ENCODE peak calls at places on chromosomes 5 and 9, in six cellular contexts. I, N, T, C, G and W are unnamed samples.

GRCh38 chr5:180668835-180669596 is 19.6 kb upstream of the FLT4 start:
- DNase-seq in C (no peak), I (no peak), G (no peak), N (no peak), T (peak), W (no peak)

GRCh38 chr5:10424124-10424731 is 17.5 kb upstream of the ROPN1L start:
- DNase-seq in G (no peak), C (no peak), I (no peak), T (peak), N (no peak), W (no peak)

GRCh38 chr9:112447283-112447761 is 39.3 kb upstream of the KIAA1958 start:
- DNase-seq in C (no peak), I (no peak), G (no peak), N (no peak), T (no peak), W (no peak)

GRCh38 chr9:116361558-116361957 is 208.0 kb downstream of the PAPPA start:
- DNase-seq in T (no peak), N (no peak), G (no peak), I (no peak), C (no peak), W (no peak)

GRCh38 chr9:133149130-133150015 is 14.3 kb downstream of the GBGT1 start:
- DNase-seq in I (peak), G (peak), N (peak), C (peak), T (peak), W (peak)

GRCh38 chr5:74567351-74567870 is 73.1 kb downstream of the ENC1 start:
- DNase-seq in C (no peak), G (no peak), N (no peak), T (no peak), I (no peak), W (no peak)

GRCh38 chr5:176658007-176658599 is 10.8 kb downstream of the TSPAN17 start:
- DNase-seq in C (no peak), I (peak), N (peak), T (peak), G (peak), W (peak)

GRCh38 chr5:68745459-68745858 is 348.4 kb upstream of the SLC30A5 start:
- DNase-seq in G (no peak), C (no peak), I (no peak), N (peak), T (no peak), W (no peak)

GRCh38 chr9:21153688-21154608 is 12.3 kb upstream of the IFNW1 start:
- DNase-seq in T (no peak), G (no peak), I (no peak), C (no peak), N (no peak), W (no peak)

GRCh38 chr5:80182802-80183645 is 72.8 kb downstream of the SERINC5 start:
- DNase-seq in N (no peak), I (no peak), C (no peak), G (no peak), T (no peak), W (no peak)

GRCh38 chr5:126464959-126465358 is 41.8 kb downstream of the GRAMD2B start:
- DNase-seq in I (no peak), G (no peak), T (no peak), N (no peak), C (no peak), W (no peak)

GRCh38 chr9:127788337-127789011 is 2.6 kb downstream of the CDK9 start:
- DNase-seq in N (no peak), I (no peak), C (no peak), T (no peak), G (no peak), W (no peak)

GRCh38 chr9:127786773-127787123 is 914 bp downstream of the CDK9 start:
- DNase-seq in I (no peak), G (no peak), C (no peak), T (no peak), N (no peak), W (no peak)

GRCh38 chr9:127783644-127784043 is 2.2 kb upstream of the CDK9 start:
- DNase-seq in I (no peak), C (no peak), G (no peak), T (no peak), N (no peak), W (no peak)

GRCh38 chr9:127785023-127785932 is 556 bp upstream of the CDK9 start:
- DNase-seq in I (peak), T (peak), G (peak), C (no peak), N (peak), W (peak)

DNA sequence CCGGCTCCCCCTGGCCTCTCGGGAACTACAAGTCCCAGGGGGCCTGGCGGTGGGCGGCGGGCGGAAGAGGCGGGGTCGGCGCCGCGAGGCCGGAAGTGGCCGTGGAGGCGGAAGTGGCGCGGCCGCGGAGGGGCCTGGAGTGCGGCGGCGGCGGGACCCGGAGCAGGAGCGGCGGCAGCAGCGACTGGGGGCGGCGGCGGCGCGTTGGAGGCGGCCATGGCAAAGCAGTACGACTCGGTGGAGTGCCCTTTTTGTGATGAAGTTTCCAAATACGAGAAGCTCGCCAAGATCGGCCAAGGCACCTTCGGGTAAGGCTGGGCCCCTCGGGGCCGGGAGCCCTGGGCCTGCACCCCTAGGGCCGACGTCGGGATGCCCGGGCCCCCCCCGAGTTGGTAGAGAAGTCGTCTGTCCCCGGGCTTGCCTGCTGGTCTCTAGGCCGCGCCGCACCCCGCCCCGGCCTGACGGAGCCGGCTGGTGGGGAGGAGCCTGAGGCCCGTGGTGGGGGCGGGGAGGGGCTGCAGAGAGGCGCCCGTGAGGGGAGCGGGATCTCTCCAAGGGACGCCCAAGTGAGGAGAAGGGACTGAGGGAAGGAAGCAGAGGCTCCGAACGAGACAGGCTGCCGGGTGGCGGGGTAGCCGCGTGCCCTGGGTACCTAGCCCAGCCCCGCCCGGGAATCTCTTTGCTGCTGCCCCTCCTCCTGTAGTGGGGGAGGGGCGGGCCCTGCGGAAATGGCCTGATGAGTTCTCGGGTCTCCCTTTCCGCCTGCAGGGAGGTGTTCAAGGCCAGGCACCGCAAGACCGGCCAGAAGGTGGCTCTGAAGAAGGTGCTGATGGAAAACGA is at the start of gene CDK9:
- DNase-seq in C (no peak), T (peak), N (peak), G (peak), I (peak), W (peak)
- TF ChIP-seq POLR2A in C (peak), T (no peak), N (peak), G (no peak), I (peak), W (peak)

DNA sequence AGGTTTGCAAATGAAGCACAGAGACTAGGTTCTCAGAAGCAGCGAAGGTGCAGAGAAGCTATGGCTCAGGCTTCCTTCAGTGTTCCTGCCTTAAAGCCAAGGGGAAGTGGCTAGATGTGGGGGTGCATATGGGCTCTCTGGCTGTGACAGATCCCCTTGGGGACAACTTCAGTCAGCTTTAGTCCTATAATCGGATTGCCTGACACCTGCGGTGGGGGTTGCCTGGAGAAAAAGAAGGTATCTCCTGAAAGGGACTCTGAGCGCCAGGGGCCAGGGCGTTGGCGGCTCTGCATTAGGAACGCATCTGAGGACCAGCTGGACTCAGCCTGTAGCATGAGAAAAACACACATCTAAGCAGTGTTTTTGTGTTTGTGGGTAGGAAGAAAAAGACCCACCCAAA is 84.3 kb upstream of the OTULINL start:
- DNase-seq in C (no peak), G (no peak), I (no peak), T (no peak), N (no peak), W (no peak)
- TF ChIP-seq TAF1 in C (no peak), G (no peak), I (no peak), T (no peak), N (no peak), W (no peak)

GRCh38 chr9:136846376-136847064 is 2.7 kb upstream of the PHPT1 start:
- DNase-seq in I (no peak), N (no peak), G (no peak), T (no peak), C (no peak), W (no peak)
- TF ChIP-seq POLR2A in I (no peak), N (no peak), G (no peak), T (no peak), C (peak), W (no peak)

GRCh38 chr5:172699423-172699822 is 58.4 kb downstream of the NEURL1B start:
- DNase-seq in T (no peak), N (no peak), G (no peak), C (no peak), I (no peak), W (no peak)
- TF ChIP-seq TAF1 in T (no peak), N (no peak), G (no peak), C (no peak), I (no peak), W (no peak)

GRCh38 chr9:34374905-34375552 is 1.7 kb downstream of the MYORG start:
- DNase-seq in G (no peak), N (no peak), I (no peak), C (no peak), T (peak), W (no peak)
- TF ChIP-seq POLR2A in G (no peak), N (no peak), I (no peak), C (no peak), T (peak), W (no peak)

DNA sequence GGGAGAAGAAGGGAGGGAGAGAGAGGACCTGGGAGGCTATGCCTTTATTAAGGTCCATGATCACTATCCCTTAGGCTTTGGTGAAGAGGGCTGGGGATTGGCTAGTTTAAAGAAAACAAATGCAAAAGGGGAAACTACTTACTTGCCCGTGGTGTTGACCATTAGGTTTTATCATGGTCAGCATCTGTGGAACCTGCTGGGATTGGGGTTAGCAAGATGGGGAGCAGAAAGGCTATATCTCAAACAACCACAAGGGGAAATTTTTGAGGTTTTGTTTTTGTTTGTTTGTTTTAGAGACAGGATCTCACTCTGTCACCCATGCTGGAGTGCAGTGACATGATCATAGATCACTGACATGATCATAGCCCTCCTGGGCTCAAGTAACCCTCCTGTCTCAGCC is 9.0 kb upstream of the RAD23B start:
- DNase-seq in I (no peak), N (peak), T (no peak), G (no peak), C (no peak), W (no peak)
- TF ChIP-seq TAF1 in I (no peak), N (no peak), T (no peak), G (no peak), C (no peak), W (no peak)

DNA sequence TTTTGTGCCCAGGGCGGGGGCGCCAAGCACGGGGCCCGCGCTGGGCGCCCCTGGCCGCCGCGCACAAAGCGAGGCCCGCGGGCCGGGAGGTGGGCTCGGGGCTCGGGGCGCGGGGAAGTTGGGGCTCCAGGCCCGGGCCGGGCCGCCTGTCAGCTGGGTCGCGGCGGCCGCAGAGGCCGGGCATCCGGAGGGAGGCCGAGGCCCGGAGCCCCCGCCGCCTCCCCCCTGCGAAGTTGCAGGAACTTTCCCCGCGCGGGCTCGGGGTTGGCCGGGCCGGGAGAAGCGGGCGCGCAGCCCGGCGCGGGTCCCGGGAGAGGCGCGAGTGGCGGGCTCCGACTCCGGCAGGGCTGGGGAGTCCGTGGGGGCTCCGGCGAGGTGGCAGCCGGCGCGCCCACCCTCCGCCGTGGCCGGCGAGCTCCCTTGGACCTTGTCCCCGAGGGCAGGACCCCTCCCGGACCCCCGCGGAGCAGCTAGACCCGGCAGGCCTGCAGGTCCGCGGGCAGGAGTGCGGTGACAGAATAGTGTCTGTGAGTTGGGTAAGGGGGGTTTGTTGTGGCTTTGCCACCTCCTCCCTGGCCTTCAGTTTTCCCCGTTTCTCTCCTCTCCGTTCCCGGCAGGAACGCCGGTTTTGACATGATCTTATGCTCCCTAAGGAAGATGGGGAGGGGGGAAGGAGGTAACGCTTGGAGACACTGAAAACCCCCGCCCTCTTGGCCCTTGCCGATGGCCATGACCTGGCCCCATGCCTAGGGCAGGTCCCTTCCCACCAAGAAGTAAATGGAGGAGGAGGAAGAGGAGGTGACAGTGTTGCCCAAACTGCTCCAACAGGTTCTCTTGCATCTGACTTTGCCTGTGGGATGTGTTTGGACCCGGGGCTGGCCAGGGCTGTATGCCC is 908 bp downstream of the PHF2 start:
- DNase-seq in I (peak), T (no peak), G (no peak), C (no peak), N (peak), W (peak)
- TF ChIP-seq POLR2A in I (no peak), T (no peak), G (no peak), C (no peak), N (no peak), W (no peak)

GRCh38 chr5:134245101-134245604 is 19.3 kb upstream of the PPP2CA start:
- DNase-seq in I (no peak), T (peak), N (no peak), C (no peak), G (no peak), W (no peak)

GRCh38 chr5:134242146-134242545 is 16.3 kb upstream of the PPP2CA start:
- DNase-seq in C (no peak), G (no peak), N (no peak), T (peak), I (no peak), W (no peak)

GRCh38 chr5:134236820-134237219 is 10.9 kb upstream of the PPP2CA start:
- DNase-seq in T (no peak), C (no peak), I (no peak), G (no peak), N (no peak), W (no peak)

GRCh38 chr5:134236208-134236761 is 10.4 kb upstream of the PPP2CA start:
- DNase-seq in C (no peak), T (no peak), I (no peak), G (no peak), N (no peak), W (no peak)

DNA sequence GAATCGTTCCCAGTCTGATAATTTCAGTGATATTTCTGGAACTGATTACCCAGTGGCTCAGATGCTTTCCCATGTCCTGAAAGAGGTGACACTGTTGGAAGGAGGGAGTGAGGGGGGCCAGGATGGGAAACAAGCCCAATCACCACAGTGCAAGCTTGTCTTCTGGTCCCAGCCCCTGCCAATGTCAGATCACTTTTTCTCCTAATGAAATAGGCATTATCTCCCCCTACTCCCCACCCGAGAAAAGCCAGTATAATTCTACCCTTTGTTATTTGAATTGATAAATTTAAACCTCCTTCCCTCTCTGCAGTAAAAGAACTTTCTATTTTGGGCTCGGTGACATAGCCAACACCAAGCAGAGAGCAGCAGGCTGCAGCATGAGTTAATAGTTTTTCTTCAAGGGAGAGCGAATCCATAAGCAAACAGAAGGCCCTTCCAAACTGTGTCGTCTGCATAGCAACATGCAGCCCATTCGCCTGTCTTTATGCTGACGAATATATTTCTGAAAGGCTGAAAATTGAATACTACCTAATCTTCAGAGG is 14.6 kb upstream of the PPP2CA start:
- DNase-seq in N (no peak), T (peak), C (no peak), I (no peak), G (no peak), W (no peak)
- TF ChIP-seq TAF1 in N (no peak), T (no peak), C (no peak), I (no peak), G (no peak), W (no peak)